ENCODE peak calls at places on chromosomes 13 and 19, in eight cellular contexts. One of them, this sample, is unnamed.

GRCh38 chr19:29329460-29330134 is 116.6 kb upstream of the UQCRFS1 start:
- DNase-seq in MV-4-11: peak
- DNase-seq in EL: peak
- DNase-seq in LoVo: no peak
- DNase-seq in cardiac septum: no peak
- DNase-seq in AG08396: no peak
- DNase-seq in KBM-7: peak
- DNase-seq in CD8-positive, alpha-beta memory T cell: no peak
- DNase-seq in this sample: peak

GRCh38 chr13:47822036-47822435 is 179.0 kb downstream of the SUCLA2 start:
- DNase-seq in MV-4-11: no peak
- DNase-seq in EL: no peak
- DNase-seq in LoVo: no peak
- DNase-seq in cardiac septum: no peak
- DNase-seq in AG08396: no peak
- DNase-seq in KBM-7: no peak
- DNase-seq in CD8-positive, alpha-beta memory T cell: no peak
- DNase-seq in this sample: no peak

GRCh38 chr13:47459512-47459911 is 541.6 kb downstream of the SUCLA2 start:
- DNase-seq in MV-4-11: peak
- DNase-seq in EL: peak
- DNase-seq in LoVo: no peak
- DNase-seq in cardiac septum: no peak
- DNase-seq in AG08396: no peak
- DNase-seq in KBM-7: peak
- DNase-seq in CD8-positive, alpha-beta memory T cell: no peak
- DNase-seq in this sample: peak

GRCh38 chr19:34366670-34367423 is 1.9 kb downstream of the GPI start:
- DNase-seq in MV-4-11: no peak
- DNase-seq in EL: peak
- DNase-seq in LoVo: no peak
- DNase-seq in cardiac septum: no peak
- DNase-seq in AG08396: peak
- DNase-seq in KBM-7: no peak
- DNase-seq in CD8-positive, alpha-beta memory T cell: no peak
- DNase-seq in this sample: peak

GRCh38 chr19:4414800-4415251 is 12.4 kb downstream of the CHAF1A start:
- DNase-seq in MV-4-11: no peak
- DNase-seq in EL: no peak
- DNase-seq in LoVo: no peak
- DNase-seq in cardiac septum: no peak
- DNase-seq in AG08396: peak
- DNase-seq in KBM-7: no peak
- DNase-seq in CD8-positive, alpha-beta memory T cell: no peak
- DNase-seq in this sample: no peak

GRCh38 chr13:73722120-73722519 is 412.1 kb downstream of the KLF12 start:
- DNase-seq in MV-4-11: no peak
- DNase-seq in EL: peak
- DNase-seq in LoVo: peak
- DNase-seq in cardiac septum: no peak
- DNase-seq in AG08396: no peak
- DNase-seq in KBM-7: no peak
- DNase-seq in CD8-positive, alpha-beta memory T cell: no peak
- DNase-seq in this sample: peak

GRCh38 chr19:50796634-50797428 is 6.6 kb downstream of the ACP4 start:
- DNase-seq in MV-4-11: no peak
- DNase-seq in EL: no peak
- DNase-seq in LoVo: no peak
- DNase-seq in cardiac septum: no peak
- DNase-seq in AG08396: no peak
- DNase-seq in KBM-7: no peak
- DNase-seq in CD8-positive, alpha-beta memory T cell: no peak
- DNase-seq in this sample: no peak

GRCh38 chr19:12939292-12939606 is 840 bp downstream of the CALR start:
- DNase-seq in MV-4-11: no peak
- DNase-seq in EL: peak
- DNase-seq in LoVo: no peak
- DNase-seq in cardiac septum: no peak
- DNase-seq in AG08396: peak
- DNase-seq in KBM-7: no peak
- DNase-seq in CD8-positive, alpha-beta memory T cell: no peak
- DNase-seq in this sample: peak

GRCh38 chr13:95924389-95924994 is 128.7 kb downstream of the UGGT2 start:
- DNase-seq in MV-4-11: peak
- DNase-seq in EL: peak
- DNase-seq in LoVo: peak
- DNase-seq in cardiac septum: no peak
- DNase-seq in AG08396: peak
- DNase-seq in KBM-7: peak
- DNase-seq in CD8-positive, alpha-beta memory T cell: no peak
- DNase-seq in this sample: peak

GRCh38 chr13:76556632-76557031 is 329.6 kb downstream of the KCTD12 start:
- DNase-seq in MV-4-11: no peak
- DNase-seq in EL: no peak
- DNase-seq in LoVo: no peak
- DNase-seq in cardiac septum: no peak
- DNase-seq in AG08396: no peak
- DNase-seq in KBM-7: no peak
- DNase-seq in CD8-positive, alpha-beta memory T cell: no peak
- DNase-seq in this sample: no peak

GRCh38 chr19:51600940-51601575 is 29.1 kb downstream of the SIGLEC5 start:
- DNase-seq in MV-4-11: no peak
- DNase-seq in EL: no peak
- DNase-seq in LoVo: no peak
- DNase-seq in cardiac septum: peak
- DNase-seq in AG08396: no peak
- DNase-seq in KBM-7: no peak
- DNase-seq in CD8-positive, alpha-beta memory T cell: no peak
- DNase-seq in this sample: no peak

GRCh38 chr19:16496613-16496983 is 404 bp downstream of the C19orf44 start:
- DNase-seq in MV-4-11: no peak
- DNase-seq in EL: peak
- DNase-seq in LoVo: no peak
- DNase-seq in cardiac septum: no peak
- DNase-seq in AG08396: no peak
- DNase-seq in KBM-7: no peak
- DNase-seq in CD8-positive, alpha-beta memory T cell: no peak
- DNase-seq in this sample: peak

GRCh38 chr13:98842858-98843481 is 90.5 kb upstream of the SLC15A1 start:
- DNase-seq in MV-4-11: peak
- DNase-seq in EL: peak
- DNase-seq in LoVo: peak
- DNase-seq in cardiac septum: peak
- DNase-seq in AG08396: peak
- DNase-seq in KBM-7: peak
- DNase-seq in CD8-positive, alpha-beta memory T cell: peak
- DNase-seq in this sample: peak

GRCh38 chr19:32206065-32206464 is 139.3 kb upstream of the ZNF507 start:
- DNase-seq in MV-4-11: no peak
- DNase-seq in EL: no peak
- DNase-seq in LoVo: no peak
- DNase-seq in cardiac septum: no peak
- DNase-seq in AG08396: no peak
- DNase-seq in KBM-7: no peak
- DNase-seq in CD8-positive, alpha-beta memory T cell: no peak
- DNase-seq in this sample: no peak

GRCh38 chr13:26861951-26862350 is 101.4 kb upstream of the GPR12 start:
- DNase-seq in MV-4-11: no peak
- DNase-seq in EL: no peak
- DNase-seq in LoVo: no peak
- DNase-seq in cardiac septum: no peak
- DNase-seq in AG08396: no peak
- DNase-seq in KBM-7: no peak
- DNase-seq in CD8-positive, alpha-beta memory T cell: no peak
- DNase-seq in this sample: no peak

GRCh38 chr13:30071890-30072817 is 221.7 kb upstream of the UBL3 start:
- DNase-seq in MV-4-11: no peak
- DNase-seq in EL: no peak
- DNase-seq in LoVo: no peak
- DNase-seq in cardiac septum: no peak
- DNase-seq in AG08396: no peak
- DNase-seq in KBM-7: no peak
- DNase-seq in CD8-positive, alpha-beta memory T cell: no peak
- DNase-seq in this sample: no peak

GRCh38 chr19:5173993-5174392 is 166.6 kb downstream of the PTPRS start:
- DNase-seq in MV-4-11: no peak
- DNase-seq in EL: no peak
- DNase-seq in LoVo: no peak
- DNase-seq in cardiac septum: no peak
- DNase-seq in AG08396: no peak
- DNase-seq in KBM-7: no peak
- DNase-seq in CD8-positive, alpha-beta memory T cell: no peak
- DNase-seq in this sample: no peak

GRCh38 chr19:21101511-21102242 is 19.7 kb downstream of the ZNF714 start:
- DNase-seq in MV-4-11: no peak
- DNase-seq in EL: no peak
- DNase-seq in LoVo: no peak
- DNase-seq in cardiac septum: no peak
- DNase-seq in AG08396: no peak
- DNase-seq in KBM-7: no peak
- DNase-seq in CD8-positive, alpha-beta memory T cell: no peak
- DNase-seq in this sample: no peak